ENCODE peak calls at places on chromosome X, in five cellular contexts. N is iris pigment epithelial cell, C is activated T-cell treated with anti-CD3 and anti-CD28 coated beads for 4 hours, K is ELR, E is anterior cingulate cortex. D is an unnamed sample.

GRCh38 chrX:129495941-129496340 is 27.3 kb downstream of the SMARCA1 start:
- DNase-seq in N (peak; percentile 60), C (no peak), K (peak; percentile 70), E (no peak), D (no peak)

GRCh38 chrX:19678941-19679340 is 163.6 kb upstream of the MAP3K15 start:
- DNase-seq in N (no peak), C (no peak), K (peak; percentile 68), E (no peak), D (peak; percentile 26)

GRCh38 chrX:115957862-115958490 is 212.6 kb upstream of the AGTR2 start:
- DNase-seq in N (no peak), C (no peak), K (no peak), E (no peak), D (no peak)

GRCh38 chrX:13373027-13373806 is 53.4 kb upstream of the ATXN3L start:
- DNase-seq in N (peak; percentile 55), C (no peak), K (no peak), E (no peak), D (peak; percentile 12)

GRCh38 chrX:132940727-132941162 is 17.7 kb downstream of the HS6ST2 start:
- DNase-seq in N (no peak), C (no peak), K (no peak), E (no peak), D (no peak)

GRCh38 chrX:110182865-110183264 is 135.0 kb downstream of the AMMECR1 start:
- DNase-seq in N (no peak), C (no peak), K (peak; percentile 21), E (no peak), D (no peak)

GRCh38 chrX:119512145-119512800 is 44.0 kb downstream of the SLC25A5 start:
- DNase-seq in N (peak; percentile 65), C (no peak), K (peak; percentile 75), E (peak; percentile 8), D (peak; percentile 67)

GRCh38 chrX:17182317-17182716 is 192.7 kb upstream of the NHS start:
- DNase-seq in N (no peak), C (no peak), K (no peak), E (no peak), D (no peak)